ENCODE peak calls at places on chromosomes 7 and 10, in ten cellular contexts. O is K562, L is IMR-90, Y is ovary, C is H54, W is Peyer's patch, U is NB4, A is A549, R is tibial nerve, J is adrenal gland. Q is an unnamed sample.

GRCh38 chr10:30639946-30640786 is 10.6 kb upstream of the LYZL2 start:
- DNase-seq in A (peak), O (peak), L (peak), C (peak), R (no peak), Y (no peak), U (peak), J (no peak), W (no peak), Q (peak)

GRCh38 chr7:42244828-42245227 is 7.8 kb upstream of the GLI3 start:
- DNase-seq in R (no peak), U (no peak), W (no peak), O (no peak), C (no peak), J (no peak), L (peak), Y (no peak), A (no peak), Q (no peak)

GRCh38 chr7:156816943-156817572 is 75.9 kb downstream of the LMBR1 start:
- DNase-seq in U (peak), R (no peak), O (no peak), J (no peak), A (peak), Y (no peak), W (no peak), L (peak), C (no peak), Q (peak)

GRCh38 chr7:103299660-103300059 is 2.4 kb downstream of the PMPCB start:
- DNase-seq in R (no peak), U (peak), A (no peak), O (no peak), C (no peak), L (no peak), W (no peak), J (no peak), Y (no peak), Q (peak)

GRCh38 chr7:137527634-137528033 is 184.1 kb upstream of the PTN start:
- DNase-seq in C (no peak), Y (no peak), L (no peak), O (no peak), J (no peak), W (no peak), R (no peak), A (no peak), U (no peak), Q (no peak)

GRCh38 chr10:101065479-101066145 is 3.8 kb downstream of the KAZALD1 start:
- DNase-seq in Y (no peak), W (no peak), U (peak), L (peak), J (no peak), A (no peak), C (no peak), R (no peak), O (no peak), Q (peak)

GRCh38 chr10:113131611-113132330 is 181.7 kb downstream of the TCF7L2 start:
- DNase-seq in W (no peak), O (no peak), Y (no peak), R (no peak), L (peak), A (no peak), U (no peak), J (no peak), C (peak), Q (no peak)

GRCh38 chr7:45015313-45015712 is 15.3 kb downstream of the CCM2 start:
- DNase-seq in W (no peak), U (no peak), A (no peak), O (no peak), Y (no peak), J (no peak), C (no peak), L (no peak), R (no peak), Q (no peak)

GRCh38 chr10:78905940-78906308 is 162.8 kb upstream of the ZMIZ1 start:
- DNase-seq in U (no peak), O (no peak), R (no peak), A (no peak), L (no peak), W (no peak), J (peak), C (no peak), Y (no peak), Q (no peak)

GRCh38 chr10:121595806-121596667 is 2.2 kb downstream of the FGFR2 start:
- DNase-seq in R (no peak), A (no peak), L (no peak), O (no peak), Y (peak), C (no peak), J (no peak), W (no peak), U (no peak), Q (no peak)
- TF ChIP-seq POLR2A in R (no peak), A (no peak), L (no peak), O (no peak), Y (no peak), C (no peak), J (no peak), W (no peak), U (no peak), Q (no peak)

GRCh38 chr7:92634924-92635519 is 44.8 kb upstream of the FAM133B start:
- DNase-seq in A (no peak), W (no peak), R (no peak), Y (no peak), U (peak), J (no peak), C (no peak), L (peak), O (no peak), Q (no peak)

GRCh38 chr7:92631830-92632487 is 41.8 kb upstream of the FAM133B start:
- DNase-seq in W (no peak), J (no peak), C (no peak), R (no peak), A (no peak), Y (no peak), L (no peak), O (no peak), U (no peak), Q (no peak)

GRCh38 chr7:92634125-92634710 is 44.0 kb upstream of the FAM133B start:
- DNase-seq in L (no peak), R (no peak), O (no peak), W (no peak), Y (no peak), C (no peak), A (no peak), U (peak), J (no peak), Q (no peak)

GRCh38 chr7:92632791-92633190 is 42.6 kb upstream of the FAM133B start:
- DNase-seq in A (no peak), O (no peak), J (no peak), W (no peak), R (no peak), U (no peak), L (no peak), Y (no peak), C (no peak), Q (no peak)

GRCh38 chr7:92633211-92633906 is 43.2 kb upstream of the FAM133B start:
- DNase-seq in L (peak), R (no peak), A (peak), U (peak), J (no peak), C (no peak), W (no peak), O (peak), Y (no peak), Q (peak)
- TF ChIP-seq POLR2A in L (no peak), R (no peak), A (no peak), U (no peak), J (no peak), C (no peak), W (no peak), O (no peak), Y (no peak), Q (no peak)

DNA sequence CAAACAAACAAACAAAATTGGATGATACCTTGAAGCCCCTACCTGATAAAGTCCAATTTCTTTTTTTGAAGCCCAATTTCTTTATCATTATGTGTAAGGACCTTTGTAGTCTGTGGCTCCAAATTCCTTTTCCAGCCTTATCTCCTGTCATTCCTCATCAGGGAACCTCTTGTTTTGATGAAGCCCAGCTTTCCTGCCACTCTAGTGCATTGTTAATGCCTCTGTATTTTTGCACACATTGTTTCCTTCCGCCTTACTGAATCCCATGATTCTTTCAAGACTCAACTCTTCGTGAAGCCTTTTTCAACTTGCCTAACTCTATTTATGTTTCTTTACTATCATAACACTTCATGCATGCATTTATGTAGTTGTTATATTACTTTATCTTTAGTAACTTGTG is 3.3 kb downstream of the FBH1 start:
- DNase-seq in R (no peak), Y (no peak), L (no peak), U (no peak), W (no peak), A (no peak), J (no peak), O (no peak), C (no peak), Q (no peak)
- TF ChIP-seq POLR2A in R (no peak), Y (no peak), L (no peak), U (no peak), W (no peak), A (no peak), J (no peak), O (no peak), C (no peak), Q (no peak)

DNA sequence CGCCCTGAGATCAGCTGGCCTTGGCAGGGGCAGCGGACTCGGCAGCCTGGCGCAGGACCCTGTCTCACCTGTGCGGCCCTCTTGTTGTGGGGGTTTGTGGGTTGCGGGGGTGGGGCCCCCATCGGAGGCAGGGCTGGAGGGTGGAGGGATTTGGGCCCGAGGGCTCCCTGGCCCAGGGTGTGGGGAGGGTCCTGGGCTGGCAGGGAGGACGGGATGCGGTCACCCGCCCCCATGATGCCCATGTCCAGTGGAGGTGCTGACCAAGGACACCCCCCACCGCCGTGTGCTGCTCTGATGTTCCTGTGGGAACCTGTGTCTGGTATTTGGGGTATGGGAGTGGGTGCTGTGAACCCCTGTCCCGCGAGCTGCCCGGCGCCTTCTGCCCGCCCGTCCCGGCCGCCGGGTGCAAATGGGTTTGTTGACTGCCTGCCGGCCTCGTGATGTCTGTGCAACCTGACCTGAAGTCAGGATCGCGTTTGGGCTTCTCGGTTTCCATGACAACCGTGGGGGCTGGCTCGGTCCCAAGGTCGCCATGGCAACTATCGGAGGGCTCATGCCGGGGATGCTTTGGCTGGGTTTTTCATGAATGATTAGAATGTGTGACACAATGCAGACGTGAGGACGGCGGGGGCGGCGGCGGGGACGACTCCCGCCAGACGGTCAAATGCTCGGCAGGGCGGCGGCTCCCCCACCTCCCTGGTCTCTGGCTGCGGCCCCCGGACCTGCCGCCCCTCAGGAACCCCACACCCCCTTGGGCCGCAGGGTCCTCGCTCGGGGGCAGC is 7.3 kb downstream of the MAFK start:
- DNase-seq in Y (peak), U (no peak), C (peak), J (peak), R (peak), O (peak), W (peak), L (peak), A (peak), Q (peak)
- TF ChIP-seq POLR2A in Y (peak), U (no peak), C (no peak), J (peak), R (peak), O (no peak), W (no peak), L (peak), A (peak), Q (no peak)

GRCh38 chr10:11176746-11177145 is 159.1 kb downstream of the CELF2 start:
- DNase-seq in W (peak), R (no peak), O (no peak), C (no peak), U (peak), Y (no peak), J (no peak), A (no peak), L (no peak), Q (no peak)
- TF ChIP-seq POLR2A in W (no peak), R (no peak), O (no peak), C (no peak), U (no peak), Y (no peak), J (no peak), A (no peak), L (no peak), Q (no peak)

DNA sequence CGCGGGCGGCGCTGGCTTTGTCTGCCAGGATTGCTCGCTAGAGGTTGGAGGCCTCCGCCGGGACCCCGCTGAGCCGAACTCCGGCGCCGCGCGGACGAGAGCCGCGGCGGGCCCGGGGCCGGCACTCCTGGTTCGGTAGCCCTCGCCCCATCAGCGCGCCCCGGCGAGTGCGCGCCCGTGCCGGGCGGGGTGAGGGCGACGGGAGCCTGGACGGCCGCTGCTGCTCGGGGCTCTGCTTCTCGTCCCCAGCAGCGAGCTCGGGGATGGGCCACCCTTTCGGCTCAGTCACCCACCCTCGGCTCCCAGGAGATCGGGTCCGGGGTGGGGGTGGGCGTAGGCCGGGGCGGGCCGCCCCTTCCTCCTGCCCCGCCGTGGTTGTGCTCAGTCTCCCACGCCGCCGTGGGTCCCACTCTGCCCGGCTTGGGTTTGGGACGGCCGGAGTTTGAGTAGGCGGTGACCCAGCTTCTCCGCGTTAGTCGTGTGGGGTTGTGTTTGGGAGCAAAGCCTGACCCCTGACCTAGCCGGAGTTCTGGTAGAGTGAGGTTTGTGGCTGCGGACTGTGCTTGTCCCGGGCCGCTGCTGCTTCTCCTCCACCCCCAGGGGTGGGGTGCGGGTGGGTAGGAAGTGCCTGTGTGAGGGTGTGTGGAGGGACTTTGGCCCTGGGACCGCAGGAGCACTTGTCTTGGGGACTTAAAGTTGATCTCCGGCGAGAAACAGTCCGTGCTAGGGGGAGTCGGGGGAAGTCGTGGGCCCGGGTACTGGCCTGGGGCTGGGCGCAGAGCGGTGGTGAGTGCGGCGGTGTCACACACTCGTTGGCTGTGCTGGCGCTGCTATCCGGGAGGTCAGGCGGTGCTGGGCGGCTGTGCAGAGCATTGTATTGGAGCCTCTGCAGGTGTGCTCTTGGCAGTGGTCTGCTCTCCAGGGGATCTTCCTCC is 683 bp downstream of the TSPAN14 start:
- DNase-seq in O (peak), J (peak), W (peak), A (no peak), R (no peak), L (no peak), Y (peak), U (peak), C (peak), Q (peak)
- TF ChIP-seq POLR2A in O (no peak), J (no peak), W (peak), A (no peak), R (no peak), L (no peak), Y (no peak), U (peak), C (no peak), Q (no peak)

GRCh38 chr7:18426564-18427226 is 68.9 kb upstream of the HDAC9 start:
- DNase-seq in R (no peak), C (no peak), A (no peak), L (peak), J (no peak), O (no peak), W (no peak), Y (no peak), U (no peak), Q (no peak)
- TF ChIP-seq POLR2A in R (no peak), C (no peak), A (no peak), L (no peak), J (no peak), O (no peak), W (no peak), Y (no peak), U (no peak), Q (no peak)

GRCh38 chr10:88980836-88981235 is 9.8 kb upstream of the FAS start:
- DNase-seq in C (no peak), R (no peak), Y (no peak), O (no peak), U (no peak), L (no peak), A (no peak), W (no peak), J (no peak), Q (no peak)

GRCh38 chr10:88978463-88978862 is 12.1 kb upstream of the FAS start:
- DNase-seq in R (no peak), J (no peak), U (no peak), L (no peak), Y (no peak), A (no peak), O (no peak), W (no peak), C (no peak), Q (no peak)

GRCh38 chr10:88980247-88980646 is 10.4 kb upstream of the FAS start:
- DNase-seq in J (no peak), Y (no peak), U (no peak), C (no peak), O (no peak), R (no peak), L (no peak), W (no peak), A (no peak), Q (no peak)

GRCh38 chr10:88979603-88980002 is 11.0 kb upstream of the FAS start:
- DNase-seq in O (no peak), U (no peak), C (no peak), J (no peak), W (no peak), R (no peak), Y (no peak), L (no peak), A (no peak), Q (no peak)

DNA sequence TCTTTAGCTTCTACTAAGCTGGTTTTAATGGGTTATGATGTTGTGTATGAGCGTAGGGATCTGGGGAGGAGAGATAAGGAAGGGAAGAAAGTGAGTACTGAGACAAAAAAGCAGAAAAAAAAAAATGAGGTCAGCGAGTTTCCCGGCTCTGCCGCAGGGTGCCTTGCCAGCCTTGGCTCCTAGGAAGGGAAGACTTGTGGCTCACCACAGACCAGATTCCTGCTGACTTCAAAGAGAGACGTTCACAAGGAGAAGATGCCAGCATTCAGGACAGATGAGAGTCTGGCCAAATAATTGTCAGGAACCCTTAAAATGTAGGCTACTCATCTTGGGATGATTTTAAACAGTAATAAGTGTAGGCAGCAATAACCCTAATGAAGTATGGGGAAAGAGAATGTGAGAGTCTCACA is 11.4 kb upstream of the FAS start:
- DNase-seq in A (no peak), J (peak), U (no peak), R (no peak), O (no peak), Y (peak), W (no peak), C (peak), L (peak), Q (peak)
- TF ChIP-seq POLR2A in A (no peak), J (no peak), U (no peak), R (no peak), O (no peak), Y (no peak), W (no peak), C (no peak), L (no peak), Q (no peak)